ENCODE peak calls at places on chromosome 1, in five cellular contexts. V is endodermal cell, O is H9, J is fibroblast of lung, M is astrocyte. G is an unnamed sample.

GRCh38 chr1:10519016-10519417 is 44.3 kb downstream of the PEX14 start:
- DNase-seq in O (no peak), V (peak; percentile 82), M (no peak), J (no peak), G (no peak)

GRCh38 chr1:1033009-1033587 is 13.2 kb downstream of the AGRN start:
- DNase-seq in J (peak; percentile 61), M (peak; percentile 42), O (peak; percentile 97), V (peak; percentile 99), G (peak; percentile 91)

GRCh38 chr1:4303303-4303702 is 351.1 kb upstream of the AJAP1 start:
- DNase-seq in V (no peak), O (no peak), M (no peak), J (no peak), G (no peak)

GRCh38 chr1:93399781-93400180 is 48.1 kb upstream of the FNBP1L start:
- DNase-seq in M (no peak), V (no peak), J (no peak), O (no peak), G (no peak)

GRCh38 chr1:51973587-51974474 is 16.7 kb downstream of the RAB3B start:
- DNase-seq in J (peak; percentile 32), O (no peak), V (no peak), M (peak; percentile 41), G (peak; percentile 14)

GRCh38 chr1:228802386-228803221 is 67.3 kb downstream of the RHOU start:
- DNase-seq in M (no peak), J (peak; percentile 82), V (no peak), O (no peak), G (peak; percentile 67)

GRCh38 chr1:41919764-41920397 is 1.2 kb upstream of the HIVEP3 start:
- DNase-seq in O (peak; percentile 81), V (peak; percentile 87), M (peak; percentile 44), J (peak; percentile 18), G (no peak)

GRCh38 chr1:81775510-81775909 is 25.2 kb upstream of the ADGRL2 start:
- DNase-seq in M (no peak), O (no peak), J (no peak), V (no peak), G (no peak)

GRCh38 chr1:226203693-226204092 is 17.2 kb upstream of the ACBD3 start:
- DNase-seq in V (peak; percentile 70), J (no peak), M (no peak), O (no peak), G (no peak)

GRCh38 chr1:225063722-225064121 is 134.2 kb downstream of the DNAH14 start:
- DNase-seq in V (no peak), J (no peak), O (no peak), M (no peak), G (no peak)

GRCh38 chr1:116386042-116386441 is 13.0 kb downstream of the ATP1A1 start:
- DNase-seq in J (no peak), V (no peak), O (no peak), M (no peak), G (no peak)

GRCh38 chr1:246753670-246754535 is 29.7 kb downstream of the SCCPDH start:
- DNase-seq in O (peak; percentile 88), J (peak; percentile 67), M (peak; percentile 23), V (peak; percentile 95), G (peak; percentile 85)

GRCh38 chr1:16342331-16343062 is 9.8 kb downstream of the FBXO42 start:
- DNase-seq in J (no peak), V (no peak), O (no peak), M (no peak), G (no peak)

GRCh38 chr1:8152731-8153702 is 126.9 kb upstream of the ERRFI1 start:
- DNase-seq in J (no peak), V (no peak), M (no peak), O (no peak), G (no peak)

GRCh38 chr1:160739098-160739511 is at the start of gene SLAMF7:
- DNase-seq in M (no peak), V (no peak), J (no peak), O (no peak), G (no peak)

GRCh38 chr1:46461017-46461808 is 28.4 kb upstream of the DMBX1 start:
- DNase-seq in J (no peak), M (no peak), V (no peak), O (no peak), G (no peak)

GRCh38 chr1:52913537-52913936 is 8.0 kb downstream of the ECHDC2 start:
- DNase-seq in V (peak; percentile 70), M (no peak), O (peak; percentile 64), J (no peak), G (no peak)

GRCh38 chr1:84606977-84607376 is 32.7 kb upstream of the CTBS start:
- DNase-seq in V (no peak), M (no peak), J (no peak), O (no peak), G (no peak)

GRCh38 chr1:84600796-84601195 is 26.6 kb upstream of the CTBS start:
- DNase-seq in J (no peak), O (no peak), M (no peak), V (no peak), G (no peak)

GRCh38 chr1:84603941-84604830 is 29.9 kb upstream of the CTBS start:
- DNase-seq in O (peak; percentile 69), J (peak; percentile 60), V (peak; percentile 74), M (peak; percentile 88), G (peak; percentile 93)

GRCh38 chr1:84603223-84603622 is 29.0 kb upstream of the CTBS start:
- DNase-seq in O (no peak), M (peak; percentile 83), V (no peak), J (no peak), G (peak; percentile 25)

DNA sequence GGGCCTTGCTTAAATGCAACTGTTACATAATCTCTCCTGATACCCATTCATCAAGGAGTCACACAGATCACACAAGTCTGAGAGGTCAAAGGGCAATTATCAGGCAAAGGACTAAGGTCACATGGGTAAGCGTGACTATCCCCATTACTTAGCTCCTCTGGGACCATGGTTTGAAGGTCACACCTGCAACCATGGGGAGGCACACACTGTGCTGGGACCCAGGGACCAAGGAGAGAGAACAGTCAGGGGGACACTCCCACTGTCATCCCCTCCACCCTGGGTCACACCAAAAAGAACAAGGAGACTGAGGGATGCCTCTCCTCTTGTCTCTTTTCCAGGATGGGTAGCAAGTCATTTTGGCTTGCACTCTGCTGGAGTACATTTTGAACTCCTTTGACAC is 30.9 kb upstream of the CTBS start:
- DNase-seq in O (no peak), M (no peak), J (no peak), V (no peak), G (no peak)
- H3K9ac ChIP-seq in O (no peak overlapping the region), M (no peak overlapping the region), J (no peak overlapping the region), V (no peak overlapping the region), G (no peak overlapping the region)

GRCh38 chr1:110870721-110871388 is 2.1 kb upstream of the CD53 start:
- DNase-seq in V (no peak), M (no peak), O (no peak), J (no peak), G (no peak)
- H3K9ac ChIP-seq in V (no peak overlapping the region), M (no peak overlapping the region), O (no peak overlapping the region), J (no peak overlapping the region), G (no peak overlapping the region)

DNA sequence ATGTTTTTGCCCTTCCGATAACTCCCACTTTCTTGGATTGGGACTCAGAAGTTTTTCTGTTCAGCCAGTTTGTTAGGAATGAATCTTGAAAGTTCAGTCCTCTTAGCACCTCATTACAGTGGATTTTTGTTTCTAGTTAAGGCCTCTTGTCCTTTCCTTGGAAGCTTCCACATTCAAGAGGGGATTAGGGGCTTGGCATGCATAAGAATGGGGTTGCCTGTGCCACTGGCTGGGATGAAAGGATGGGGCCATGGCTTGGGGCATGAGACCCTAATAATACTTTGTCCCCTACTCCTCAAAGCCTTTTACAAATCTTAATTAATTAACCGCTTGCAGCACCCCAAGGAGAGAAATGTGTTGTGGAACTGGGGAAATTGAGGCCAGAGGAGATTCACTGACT is 2.4 kb upstream of the DHDDS start:
- DNase-seq in V (peak; percentile 79), J (no peak), M (no peak), O (peak; percentile 47), G (no peak)
- H3K9ac ChIP-seq in V (no peak overlapping the region), J (no peak overlapping the region), M (no peak overlapping the region), O (no peak overlapping the region), G (peak overlapping the region; percentile 73)

GRCh38 chr1:37673920-37674319 is 18.4 kb upstream of the CDCA8 start:
- DNase-seq in V (peak; percentile 84), O (peak; percentile 80), J (no peak), M (no peak), G (no peak)
- H3K9ac ChIP-seq in V (no peak overlapping the region), O (no peak overlapping the region), J (no peak overlapping the region), M (no peak overlapping the region), G (no peak overlapping the region)

GRCh38 chr1:193574925-193575324 is 388.5 kb upstream of the B3GALT2 start:
- DNase-seq in J (no peak), M (no peak), V (no peak), O (no peak), G (no peak)
- H3K9ac ChIP-seq in J (no peak overlapping the region), M (no peak overlapping the region), V (no peak overlapping the region), O (no peak overlapping the region), G (no peak overlapping the region)

GRCh38 chr1:210686841-210687240 is 358.1 kb downstream of the HHAT start:
- DNase-seq in M (no peak), J (no peak), V (no peak), O (no peak), G (no peak)

GRCh38 chr1:210687582-210688279 is 359.0 kb downstream of the HHAT start:
- DNase-seq in M (peak; percentile 65), J (no peak), O (no peak), V (no peak), G (no peak)

GRCh38 chr1:210683403-210684047 is 354.8 kb downstream of the HHAT start:
- DNase-seq in M (no peak), O (no peak), V (peak; percentile 31), J (no peak), G (no peak)

GRCh38 chr1:210685295-210685650 is 356.6 kb downstream of the HHAT start:
- DNase-seq in O (no peak), V (peak; percentile 12), J (no peak), M (no peak), G (no peak)

GRCh38 chr1:210684466-210685294 is 356.0 kb downstream of the HHAT start:
- DNase-seq in M (no peak), O (no peak), V (no peak), J (no peak), G (no peak)
- H3K9ac ChIP-seq in M (no peak overlapping the region), O (no peak overlapping the region), V (no peak overlapping the region), J (no peak overlapping the region), G (no peak overlapping the region)

GRCh38 chr1:9165396-9165795 is 36.5 kb upstream of the GPR157 start:
- DNase-seq in J (no peak), V (peak; percentile 66), M (no peak), O (no peak), G (no peak)
- H3K9ac ChIP-seq in J (peak overlapping the region; percentile 27), V (no peak overlapping the region), M (peak overlapping the region; percentile 70), O (no peak overlapping the region), G (no peak overlapping the region)